ENCODE peak calls at places on chromosome 2, in four cellular contexts. One of them, this sample, is unnamed. For H3K4me1 and H3K79me2, the result is how much of the 10 kb centered on the place peaks cover.

GRCh38 chr2:180614776-180615175 is 365.6 kb upstream of the UBE2E3 start:
- DNase-seq in HCT116: no peak
- DNase-seq in K562: no peak
- DNase-seq in GM12878: no peak
- DNase-seq in this sample: no peak

GRCh38 chr2:206981739-206982336 is 42.5 kb downstream of the CPO start:
- DNase-seq in K562: peak
- DNase-seq in GM12878: no peak
- DNase-seq in HCT116: peak
- DNase-seq in this sample: peak

GRCh38 chr2:62611820-62612219 is 93.7 kb upstream of the EHBP1 start:
- DNase-seq in GM12878: no peak
- DNase-seq in K562: no peak
- DNase-seq in HCT116: no peak
- DNase-seq in this sample: no peak

GRCh38 chr2:36912692-36913091 is 53.6 kb downstream of the STRN start:
- DNase-seq in GM12878: no peak
- DNase-seq in K562: no peak
- DNase-seq in HCT116: no peak
- DNase-seq in this sample: no peak

GRCh38 chr2:152497481-152498052 is 162.6 kb downstream of the FMNL2 start:
- DNase-seq in K562: peak
- DNase-seq in GM12878: no peak
- DNase-seq in HCT116: peak
- DNase-seq in this sample: no peak

GRCh38 chr2:101831351-101831865 is 133.9 kb downstream of the MAP4K4 start:
- DNase-seq in HCT116: peak
- DNase-seq in GM12878: no peak
- DNase-seq in K562: peak
- DNase-seq in this sample: peak

GRCh38 chr2:210477496-210477895 is 937 bp upstream of the LANCL1 start:
- DNase-seq in HCT116: peak
- DNase-seq in GM12878: no peak
- DNase-seq in K562: peak
- DNase-seq in this sample: peak

GRCh38 chr2:239309398-239310245 is 91.2 kb downstream of the HDAC4 start:
- DNase-seq in K562: no peak
- DNase-seq in HCT116: no peak
- DNase-seq in GM12878: no peak
- DNase-seq in this sample: no peak

GRCh38 chr2:174012347-174013309 is 47.5 kb upstream of the SP3 start:
- DNase-seq in HCT116: no peak
- DNase-seq in GM12878: no peak
- DNase-seq in K562: no peak
- DNase-seq in this sample: peak

GRCh38 chr2:111227716-111228141 is 107.0 kb downstream of the BCL2L11 start:
- DNase-seq in HCT116: no peak
- DNase-seq in GM12878: no peak
- DNase-seq in K562: no peak
- DNase-seq in this sample: peak

GRCh38 chr2:238285653-238286082 is 2.7 kb downstream of the PER2 start:
- DNase-seq in GM12878: no peak
- DNase-seq in K562: no peak
- DNase-seq in HCT116: no peak
- DNase-seq in this sample: peak

DNA sequence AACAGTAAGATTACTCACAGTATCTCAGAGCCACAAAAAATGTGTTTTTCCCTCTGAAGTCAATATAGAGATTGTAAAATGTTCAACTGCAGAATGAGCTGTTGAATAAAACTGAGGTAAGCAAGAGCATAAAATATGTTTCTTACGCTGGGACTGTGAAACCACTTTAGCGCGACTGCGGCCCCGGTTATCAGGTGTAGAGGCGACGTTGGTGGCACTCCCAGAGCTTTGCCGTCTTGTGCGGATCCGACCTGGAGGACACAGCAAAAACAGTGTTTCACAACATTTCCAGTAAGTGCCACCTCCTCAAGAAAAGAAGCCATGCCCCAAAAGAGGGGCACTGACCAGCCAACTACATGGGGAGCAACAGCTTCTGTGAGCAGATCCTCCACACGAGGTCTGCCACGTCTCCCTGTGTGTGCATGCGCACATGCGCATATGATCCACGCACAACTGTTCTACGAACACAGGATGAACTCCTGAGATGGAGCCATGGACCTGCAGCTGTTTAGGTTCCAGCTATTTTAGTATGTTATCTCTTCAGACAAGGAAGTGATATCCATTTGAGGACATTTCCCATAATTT is 100.7 kb upstream of the RNU4ATAC start:
- DNase-seq in HCT116: no peak
- DNase-seq in GM12878: no peak
- DNase-seq in K562: no peak
- DNase-seq in this sample: no peak
- H3K4me1 ChIP-seq in HCT116: under half
- H3K4me1 ChIP-seq in GM12878: under half
- H3K4me1 ChIP-seq in K562: under half
- H3K4me1 ChIP-seq in this sample: under half

GRCh38 chr2:134679294-134679693 is 39.5 kb downstream of the TMEM163 start:
- DNase-seq in K562: no peak
- DNase-seq in GM12878: no peak
- DNase-seq in HCT116: no peak
- DNase-seq in this sample: no peak
- H3K79me2 ChIP-seq in K562: under half
- H3K79me2 ChIP-seq in GM12878: under half
- H3K79me2 ChIP-seq in HCT116: under half
- H3K79me2 ChIP-seq in this sample: under half

DNA sequence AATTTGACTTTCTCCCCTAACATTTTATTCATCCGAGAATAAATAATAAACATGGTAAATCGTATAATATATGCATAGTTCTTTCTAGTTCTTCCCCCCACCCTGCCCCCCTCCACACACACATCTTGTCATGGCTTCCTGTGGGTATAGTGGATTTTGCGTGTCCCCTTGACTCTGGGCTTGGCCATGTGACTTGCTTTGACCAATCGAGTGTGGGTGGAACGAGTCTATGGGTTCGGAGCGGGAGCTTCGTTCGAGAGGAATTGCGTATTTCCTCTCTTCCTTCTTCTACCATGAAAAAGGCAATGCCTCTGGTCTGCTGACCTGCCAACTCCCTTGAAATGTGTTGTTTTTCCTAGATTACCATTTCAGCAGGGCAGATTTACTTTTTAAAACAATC is 175.2 kb downstream of the LTBP1 start:
- DNase-seq in HCT116: no peak
- DNase-seq in K562: no peak
- DNase-seq in GM12878: no peak
- DNase-seq in this sample: no peak
- TF ChIP-seq REST in HCT116: no peak
- TF ChIP-seq REST in K562: no peak
- TF ChIP-seq REST in GM12878: no peak
- TF ChIP-seq REST in this sample: no peak

DNA sequence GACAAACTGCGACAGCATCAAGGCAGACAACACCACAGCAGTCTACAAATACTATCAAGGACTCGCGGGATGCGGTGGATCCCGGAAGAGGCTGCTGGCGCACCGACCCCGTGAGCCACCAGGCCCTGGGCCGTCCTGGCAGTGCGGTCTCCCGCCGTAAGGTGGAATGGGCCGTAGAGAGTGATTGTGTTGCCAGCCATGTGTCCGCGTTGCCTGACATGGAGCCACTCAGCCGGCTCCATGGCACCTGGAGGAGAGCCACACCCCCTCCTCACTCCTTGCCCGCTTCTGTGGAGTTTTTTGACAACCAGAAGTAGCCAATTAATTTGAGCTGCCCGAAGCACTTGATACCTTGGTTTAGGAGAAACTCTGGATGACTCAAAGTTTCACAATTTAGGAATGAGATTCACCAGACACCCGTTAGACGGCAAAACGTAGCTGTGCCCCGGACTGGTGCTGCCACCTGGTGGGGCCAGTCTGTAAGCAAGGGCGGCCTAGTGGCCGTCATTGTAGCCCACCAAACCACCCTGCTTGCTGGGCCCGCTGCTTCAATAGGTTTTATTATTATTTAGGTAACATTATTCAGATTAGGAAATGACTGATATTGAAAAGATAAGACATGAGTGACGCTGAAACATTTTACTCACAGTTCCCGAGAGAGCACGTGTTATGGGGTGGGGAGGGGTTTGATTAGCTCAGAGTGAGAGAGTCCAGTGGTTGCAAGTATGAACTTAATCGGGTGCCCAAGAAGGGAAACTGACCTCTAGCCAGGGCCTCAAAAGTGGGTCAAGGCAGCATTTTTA is 10.2 kb upstream of the IMP4 start:
- DNase-seq in K562: peak
- DNase-seq in GM12878: no peak
- DNase-seq in HCT116: peak
- DNase-seq in this sample: peak
- H3K4me1 ChIP-seq in K562: under half
- H3K4me1 ChIP-seq in GM12878: under half
- H3K4me1 ChIP-seq in HCT116: under half
- H3K4me1 ChIP-seq in this sample: under half

GRCh38 chr2:168543037-168543436 is 87.0 kb downstream of the CERS6 start:
- DNase-seq in HCT116: no peak
- DNase-seq in K562: no peak
- DNase-seq in GM12878: no peak
- DNase-seq in this sample: no peak

GRCh38 chr2:168539945-168540344 is 83.9 kb downstream of the CERS6 start:
- DNase-seq in HCT116: no peak
- DNase-seq in GM12878: no peak
- DNase-seq in K562: no peak
- DNase-seq in this sample: no peak

GRCh38 chr2:168550670-168551069 is 94.6 kb downstream of the CERS6 start:
- DNase-seq in GM12878: no peak
- DNase-seq in HCT116: no peak
- DNase-seq in K562: no peak
- DNase-seq in this sample: peak

GRCh38 chr2:168541887-168542286 is 85.8 kb downstream of the CERS6 start:
- DNase-seq in GM12878: no peak
- DNase-seq in K562: no peak
- DNase-seq in HCT116: no peak
- DNase-seq in this sample: no peak

GRCh38 chr2:168545439-168546082 is 89.5 kb downstream of the CERS6 start:
- DNase-seq in HCT116: peak
- DNase-seq in K562: no peak
- DNase-seq in GM12878: no peak
- DNase-seq in this sample: no peak
- H3K79me2 ChIP-seq in HCT116: under half
- H3K79me2 ChIP-seq in K562: under half
- H3K79me2 ChIP-seq in GM12878: under half
- H3K79me2 ChIP-seq in this sample: half or more